ENCODE peak calls at places on chromosomes 1 and 21, in eight cellular contexts. F is Panc1, X is right lobe of liver, W is right cardiac atrium, Y is breast epithelium, J is transverse colon, D is tibial nerve, V is heart left ventricle. N is an unnamed sample. For H3K4me1 and H3K9me3, the result is how much of the 10 kb centered on the place peaks cover.

GRCh38 chr1:12140676-12141532 is 25.9 kb upstream of the TNFRSF1B start:
- DNase-seq in X (no peak), Y (no peak), J (no peak), F (no peak), D (no peak), V (no peak), W (no peak), N (no peak)

GRCh38 chr1:53498555-53499142 is 39.5 kb downstream of the DMRTB1 start:
- DNase-seq in X (no peak), F (no peak), Y (no peak), D (no peak), V (no peak), J (no peak), W (no peak), N (no peak)

GRCh38 chr1:11898831-11899467 is 27.3 kb downstream of the KIAA2013 start:
- DNase-seq in F (no peak), X (no peak), W (no peak), V (no peak), J (no peak), D (no peak), Y (no peak), N (no peak)

GRCh38 chr1:204366759-204367158 is 7.0 kb upstream of the PLEKHA6 start:
- DNase-seq in J (no peak), Y (no peak), W (no peak), F (no peak), D (no peak), V (no peak), X (no peak), N (no peak)

GRCh38 chr1:63318255-63319068 is 3.9 kb upstream of the FOXD3 start:
- DNase-seq in F (no peak), D (no peak), V (no peak), W (no peak), Y (no peak), J (no peak), X (no peak), N (no peak)

GRCh38 chr1:232493869-232494268 is 136.1 kb downstream of the SIPA1L2 start:
- DNase-seq in X (no peak), J (no peak), W (no peak), V (no peak), D (no peak), Y (no peak), F (no peak), N (no peak)

GRCh38 chr21:33071878-33072306 is 2.0 kb downstream of the OLIG1 start:
- DNase-seq in V (no peak), F (no peak), Y (no peak), D (no peak), X (no peak), W (no peak), J (no peak), N (no peak)

GRCh38 chr1:47257224-47257623 is 25.2 kb upstream of the TAL1 start:
- DNase-seq in F (no peak), W (no peak), X (no peak), J (no peak), V (no peak), Y (no peak), D (no peak), N (no peak)

GRCh38 chr1:228861830-228862176 is 126.5 kb downstream of the RHOU start:
- DNase-seq in X (no peak), Y (no peak), V (no peak), W (no peak), J (no peak), F (no peak), D (no peak), N (no peak)

GRCh38 chr1:10631811-10632481 is 157.2 kb downstream of the PEX14 start:
- DNase-seq in J (no peak), D (no peak), X (no peak), W (no peak), Y (no peak), F (no peak), V (peak), N (no peak)

GRCh38 chr1:225567789-225568188 is 85.1 kb downstream of the ENAH start:
- DNase-seq in X (no peak), F (no peak), Y (no peak), D (no peak), J (no peak), W (no peak), V (no peak), N (no peak)

GRCh38 chr1:221868894-221869293 is 127.0 kb upstream of the DUSP10 start:
- DNase-seq in W (no peak), D (no peak), Y (no peak), F (peak), X (no peak), V (no peak), J (no peak), N (no peak)

GRCh38 chr1:8423702-8424538 is 106.0 kb downstream of the SLC45A1 start:
- DNase-seq in Y (no peak), J (peak), X (peak), W (peak), F (no peak), D (no peak), V (peak), N (no peak)

GRCh38 chr1:167412920-167413319 is 105.4 kb downstream of the CD247 start:
- DNase-seq in V (no peak), X (no peak), Y (no peak), W (no peak), F (no peak), D (no peak), J (no peak), N (no peak)

GRCh38 chr1:83641206-83641658 is 357.7 kb downstream of the TTLL7 start:
- DNase-seq in J (no peak), W (no peak), Y (no peak), D (no peak), F (no peak), X (no peak), V (no peak), N (no peak)

GRCh38 chr1:13807213-13807612 is 107.2 kb downstream of the PRDM2 start:
- DNase-seq in D (no peak), W (no peak), F (no peak), V (no peak), J (peak), X (no peak), Y (peak), N (no peak)

GRCh38 chr1:78279051-78279450 is 211.7 kb upstream of the PTGFR start:
- DNase-seq in W (no peak), D (no peak), F (no peak), X (no peak), V (no peak), Y (no peak), J (no peak), N (no peak)

GRCh38 chr1:178536844-178537371 is 24.0 kb downstream of the TEX35 start:
- DNase-seq in J (peak), X (peak), W (peak), V (peak), Y (no peak), D (no peak), F (peak), N (peak)

GRCh38 chr1:29497395-29498125 is 261.2 kb downstream of the PTPRU start:
- DNase-seq in Y (no peak), V (no peak), F (no peak), X (no peak), W (no peak), J (no peak), D (no peak), N (no peak)

GRCh38 chr1:155016231-155016831 is 13.7 kb downstream of the ZBTB7B start:
- DNase-seq in V (no peak), W (no peak), X (no peak), J (peak), F (no peak), Y (no peak), D (no peak), N (no peak)

GRCh38 chr1:205663286-205663994 is 16.9 kb downstream of the SLC45A3 start:
- DNase-seq in Y (no peak), D (no peak), J (no peak), F (no peak), V (no peak), W (no peak), X (no peak), N (no peak)
- H3K4me1 ChIP-seq in Y (under half), D (under half), J (half or more), F (under half), V (under half), W (under half), X (half or more), N (under half)

DNA sequence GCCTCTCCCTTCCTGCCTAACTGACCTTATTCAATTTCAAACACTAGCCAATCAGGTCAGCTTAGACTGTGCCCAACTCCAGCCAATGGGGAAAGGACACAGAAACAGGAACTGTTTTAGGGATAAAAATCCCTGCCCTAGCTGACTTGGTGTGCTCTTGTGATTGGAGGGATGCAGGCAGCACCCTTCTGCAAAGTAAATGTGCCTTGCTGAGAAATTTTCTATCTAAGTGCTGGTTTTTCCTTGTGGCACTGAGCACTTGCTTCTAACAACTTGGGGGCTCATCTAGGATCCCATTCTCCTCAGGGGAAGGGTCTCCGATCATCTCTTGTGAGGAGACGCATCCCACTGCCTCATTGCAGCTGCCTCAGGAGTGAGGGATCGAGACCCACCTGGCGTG is 10.7 kb upstream of the CD2 start:
- DNase-seq in J (no peak), D (no peak), X (no peak), Y (no peak), V (no peak), F (no peak), W (no peak), N (no peak)
- H3K9me3 ChIP-seq in J (under half), D (under half), X (under half), Y (under half), V (under half), F (under half), W (under half), N (under half)

DNA sequence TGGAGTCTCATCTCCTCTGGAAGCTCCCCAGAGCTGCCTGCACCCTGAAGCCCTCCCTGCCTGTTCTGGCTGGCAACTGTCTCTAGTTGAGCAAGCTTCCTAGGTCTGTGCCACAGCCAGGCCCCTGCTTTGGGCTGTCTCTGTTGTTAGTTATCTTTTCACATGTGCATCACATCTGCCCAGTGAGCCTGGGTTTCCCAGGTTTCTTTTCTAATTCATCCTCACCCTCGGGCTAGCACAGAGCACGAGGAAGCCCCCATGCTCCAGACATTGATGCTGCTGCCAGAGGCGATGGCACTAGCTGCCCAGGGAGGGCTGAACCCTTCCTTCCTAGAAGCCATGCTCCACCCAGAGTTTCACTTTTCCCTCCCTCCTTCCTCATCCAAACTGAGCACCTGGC is 27.2 kb downstream of the RASSF5 start:
- DNase-seq in D (no peak), Y (no peak), V (no peak), X (no peak), J (no peak), F (no peak), W (no peak), N (no peak)
- H3K4me1 ChIP-seq in D (under half), Y (under half), V (under half), X (under half), J (under half), F (under half), W (under half), N (under half)

GRCh38 chr1:90989990-90990389 is 31.8 kb downstream of the ZNF644 start:
- DNase-seq in V (no peak), W (no peak), F (no peak), D (no peak), J (no peak), X (no peak), Y (no peak), N (no peak)
- H3K9me3 ChIP-seq in V (under half), W (under half), F (under half), D (under half), J (under half), X (under half), Y (under half), N (under half)

GRCh38 chr1:209427811-209428210 is 155.7 kb upstream of the CAMK1G start:
- DNase-seq in W (no peak), J (no peak), V (no peak), Y (no peak), D (no peak), X (no peak), F (no peak), N (no peak)
- H3K4me1 ChIP-seq in W (under half), J (under half), V (under half), Y (under half), D (under half), X (under half), F (under half), N (under half)